ENCODE peak calls at places on chromosomes 2 and 18, in four cellular contexts. Q is PC-3, P is mammary epithelial cell, E is MM.1S. H is an unnamed sample.

GRCh38 chr2:135473567-135473966 is 57.5 kb downstream of the ZRANB3 start:
- DNase-seq in Q (peak), P (peak), E (peak), H (peak)

GRCh38 chr2:8719528-8719927 is 37.7 kb downstream of the ID2 start:
- DNase-seq in Q (no peak), P (no peak), E (no peak), H (peak)

GRCh38 chr2:240623531-240624010 is 1.7 kb upstream of the GPR35 start:
- DNase-seq in Q (no peak), P (no peak), E (no peak), H (no peak)

GRCh38 chr2:121888189-121888557 is 132.7 kb downstream of the TSN start:
- DNase-seq in Q (peak), P (peak), E (peak), H (peak)

GRCh38 chr18:49892148-49892924 is 79.0 kb upstream of the ACAA2 start:
- DNase-seq in Q (peak), P (peak), E (no peak), H (no peak)

GRCh38 chr2:64323192-64323591 is 130.8 kb upstream of the LGALSL start:
- DNase-seq in Q (no peak), P (no peak), E (no peak), H (no peak)

GRCh38 chr2:159712929-159713575 is 746 bp downstream of the MARCHF7 start:
- DNase-seq in Q (peak), P (peak), E (peak), H (no peak)

GRCh38 chr2:134375935-134376334 is 122.1 kb downstream of the MGAT5 start:
- DNase-seq in Q (peak), P (no peak), E (no peak), H (peak)

GRCh38 chr2:185108588-185108987 is 510.3 kb downstream of the ZNF804A start:
- DNase-seq in Q (no peak), P (no peak), E (no peak), H (peak)

GRCh38 chr2:64404743-64405142 is 49.2 kb upstream of the LGALSL start:
- DNase-seq in Q (peak), P (no peak), E (no peak), H (no peak)

GRCh38 chr2:10009811-10010781 is 33.3 kb upstream of the KLF11 start:
- DNase-seq in Q (peak), P (no peak), E (no peak), H (no peak)

GRCh38 chr2:130332271-130333073 is 10.2 kb upstream of the IMP4 start:
- DNase-seq in Q (peak), P (peak), E (peak), H (peak)

GRCh38 chr2:85329181-85329651 is 1.4 kb upstream of the TGOLN2 start:
- DNase-seq in Q (no peak), P (no peak), E (no peak), H (no peak)

GRCh38 chr2:239266779-239267410 is 133.9 kb downstream of the HDAC4 start:
- DNase-seq in Q (no peak), P (no peak), E (no peak), H (no peak)

GRCh38 chr2:52135235-52135634 is 1103.3 kb upstream of the NRXN1 start:
- DNase-seq in Q (no peak), P (no peak), E (no peak), H (no peak)

GRCh38 chr2:36578343-36579296 is 19.3 kb downstream of the FEZ2 start:
- DNase-seq in Q (peak), P (peak), E (peak), H (no peak)

GRCh38 chr2:216648105-216648504 is 14.9 kb downstream of the IGFBP2 start:
- DNase-seq in Q (peak), P (peak), E (no peak), H (no peak)

GRCh38 chr2:232539298-232540231 is at the start of gene CHRNG:
- DNase-seq in Q (no peak), P (no peak), E (no peak), H (no peak)

GRCh38 chr2:226874749-226875148 is 38.9 kb downstream of the RHBDD1 start:
- DNase-seq in Q (no peak), P (no peak), E (no peak), H (no peak)

GRCh38 chr2:214471990-214472389 is 61.1 kb downstream of the VWC2L start:
- DNase-seq in Q (no peak), P (no peak), E (no peak), H (no peak)

GRCh38 chr18:79947054-79947755 is 4.2 kb downstream of the SLC66A2 start:
- DNase-seq in Q (peak), P (peak), E (no peak), H (no peak)

GRCh38 chr2:235734168-235734567 is 240.3 kb downstream of the AGAP1 start:
- DNase-seq in Q (no peak), P (no peak), E (no peak), H (no peak)

GRCh38 chr2:234705108-234705507 is 208.2 kb upstream of the ARL4C start:
- DNase-seq in Q (no peak), P (peak), E (no peak), H (no peak)

GRCh38 chr18:22789600-22789999 is 143.5 kb upstream of the RBBP8 start:
- DNase-seq in Q (no peak), P (no peak), E (no peak), H (no peak)

GRCh38 chr2:111029135-111029927 is 91.4 kb upstream of the BCL2L11 start:
- DNase-seq in Q (peak), P (no peak), E (no peak), H (no peak)

GRCh38 chr2:96913398-96914202 is 43.7 kb upstream of the SEMA4C start:
- DNase-seq in Q (no peak), P (no peak), E (no peak), H (no peak)

GRCh38 chr2:216633616-216634316 is 546 bp downstream of the IGFBP2 start:
- DNase-seq in Q (peak), P (peak), E (no peak), H (peak)

GRCh38 chr2:233358335-233358734 is 4.0 kb downstream of the DGKD start:
- DNase-seq in Q (no peak), P (no peak), E (no peak), H (no peak)

GRCh38 chr2:19351914-19352697 is 6.3 kb downstream of the OSR1 start:
- DNase-seq in Q (no peak), P (no peak), E (peak), H (no peak)

GRCh38 chr2:142834003-142834402 is 43.5 kb upstream of the KYNU start:
- DNase-seq in Q (peak), P (peak), E (no peak), H (no peak)

GRCh38 chr2:48693645-48694044 is 61.9 kb downstream of the LHCGR start:
- DNase-seq in Q (no peak), P (no peak), E (no peak), H (no peak)

GRCh38 chr2:219350215-219350937 is 17.8 kb upstream of the RESP18 start:
- DNase-seq in Q (no peak), P (no peak), E (no peak), H (no peak)

GRCh38 chr2:121001641-121002040 is 266.0 kb downstream of the GLI2 start:
- DNase-seq in Q (no peak), P (no peak), E (no peak), H (no peak)

GRCh38 chr2:177618270-177619253 is 226.0 kb downstream of the AGPS start:
- DNase-seq in Q (peak), P (peak), E (peak), H (peak)

GRCh38 chr2:72143441-72144356 is 4.0 kb downstream of the CYP26B1 start:
- DNase-seq in Q (no peak), P (no peak), E (no peak), H (no peak)
- TF ChIP-seq EZH2 in Q (no peak), P (no peak), E (no peak), H (no peak)

DNA sequence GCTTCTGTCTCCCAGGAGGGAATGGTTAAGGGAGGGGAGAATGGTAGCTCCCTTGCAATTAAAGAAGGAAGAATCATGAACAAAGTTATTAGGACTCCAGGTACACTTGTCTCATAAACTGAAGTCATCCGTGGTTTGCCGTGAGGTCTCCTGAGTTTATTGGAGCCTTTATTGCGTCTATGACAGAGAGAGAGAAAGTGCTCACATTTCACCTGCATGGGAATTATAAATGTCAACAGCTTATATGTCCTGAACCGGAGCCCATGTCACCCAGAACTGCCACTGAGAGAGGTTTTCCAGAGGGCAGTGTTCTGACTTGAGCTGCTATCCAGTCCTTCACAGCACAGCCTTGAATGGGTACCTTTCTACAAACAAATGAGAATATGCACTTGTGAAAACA is 104.3 kb downstream of the STPG4 start:
- DNase-seq in Q (no peak), P (no peak), E (no peak), H (no peak)
- TF ChIP-seq CTCF in Q (no peak), P (no peak), E (no peak), H (no peak)

GRCh38 chr2:78718031-78718430 is 307.5 kb upstream of the REG3G start:
- DNase-seq in Q (no peak), P (no peak), E (no peak), H (no peak)
- H3K27ac ChIP-seq in Q (no peak), P (no peak), E (no peak), H (peak)

GRCh38 chr2:172088245-172089004 is 3.1 kb downstream of the DLX1 start:
- DNase-seq in Q (no peak), P (no peak), E (no peak), H (no peak)
- TF ChIP-seq EZH2 in Q (no peak), P (no peak), E (no peak), H (no peak)

GRCh38 chr2:43302311-43303051 is 76.1 kb upstream of the ZFP36L2 start:
- DNase-seq in Q (no peak), P (no peak), E (no peak), H (no peak)

GRCh38 chr2:43305537-43305936 is 79.1 kb upstream of the ZFP36L2 start:
- DNase-seq in Q (no peak), P (no peak), E (no peak), H (no peak)

GRCh38 chr2:43305006-43305405 is 78.6 kb upstream of the ZFP36L2 start:
- DNase-seq in Q (no peak), P (no peak), E (no peak), H (no peak)

GRCh38 chr2:43303120-43303519 is 76.7 kb upstream of the ZFP36L2 start:
- DNase-seq in Q (no peak), P (no peak), E (no peak), H (no peak)

DNA sequence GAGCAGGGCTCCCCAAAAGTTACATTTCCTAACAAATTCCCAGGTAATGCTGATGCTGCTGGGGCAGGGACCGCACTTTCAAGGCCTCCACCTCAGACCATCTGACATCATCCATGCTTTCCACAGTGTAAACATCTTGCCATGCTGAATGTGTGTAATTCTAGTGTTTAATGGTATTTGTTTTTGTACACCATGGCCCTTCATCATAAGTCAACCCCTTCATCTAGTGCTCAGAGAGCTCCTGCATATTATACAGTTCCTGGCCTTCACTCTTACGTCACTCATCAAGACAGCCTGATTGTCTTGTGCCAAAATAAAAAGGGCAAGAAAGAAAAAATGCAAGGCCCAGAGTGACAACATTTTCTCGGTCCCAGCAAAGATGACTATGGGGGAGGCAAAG is 77.5 kb upstream of the ZFP36L2 start:
- DNase-seq in Q (no peak), P (no peak), E (no peak), H (no peak)
- TF ChIP-seq CTCF in Q (no peak), P (no peak), E (no peak), H (no peak)

H was measured in A673.